ENCODE peak calls at places on chromosome 21, in ten cellular contexts. One of them, this sample, is unnamed.

GRCh38 chr21:14918542-14918941 is 146.3 kb downstream of the NRIP1 start:
- DNase-seq in AG10803: peak; percentile 46
- DNase-seq in HCT116: no peak
- DNase-seq in neural progenitor cell: no peak
- DNase-seq in H9: no peak
- DNase-seq in left lung: no peak
- DNase-seq in dorsolateral prefrontal cortex: no peak
- DNase-seq in fibroblast of the aortic adventitia: no peak
- DNase-seq in fibroblast of mammary gland: no peak
- DNase-seq in tibial nerve: no peak
- DNase-seq in this sample: no peak

GRCh38 chr21:34083357-34083756 is 10.0 kb downstream of the MRPS6 start:
- DNase-seq in HCT116: no peak
- DNase-seq in tibial nerve: no peak
- DNase-seq in H9: no peak
- DNase-seq in fibroblast of mammary gland: no peak
- DNase-seq in fibroblast of the aortic adventitia: no peak
- DNase-seq in left lung: no peak
- DNase-seq in neural progenitor cell: no peak
- DNase-seq in dorsolateral prefrontal cortex: no peak
- DNase-seq in AG10803: no peak
- DNase-seq in this sample: no peak

GRCh38 chr21:33893917-33894316 is 21.7 kb downstream of the ATP5PO start:
- DNase-seq in AG10803: no peak
- DNase-seq in fibroblast of the aortic adventitia: no peak
- DNase-seq in fibroblast of mammary gland: no peak
- DNase-seq in neural progenitor cell: peak; percentile 56
- DNase-seq in H9: no peak
- DNase-seq in HCT116: no peak
- DNase-seq in tibial nerve: no peak
- DNase-seq in dorsolateral prefrontal cortex: no peak
- DNase-seq in left lung: no peak
- DNase-seq in this sample: no peak

GRCh38 chr21:36028127-36029069 is 31.9 kb downstream of the SETD4 start:
- DNase-seq in neural progenitor cell: peak; percentile 79
- DNase-seq in left lung: peak; percentile 71
- DNase-seq in fibroblast of mammary gland: peak; percentile 77
- DNase-seq in HCT116: peak; percentile 64
- DNase-seq in dorsolateral prefrontal cortex: peak; percentile 86
- DNase-seq in fibroblast of the aortic adventitia: peak; percentile 82
- DNase-seq in H9: peak; percentile 86
- DNase-seq in tibial nerve: peak; percentile 51
- DNase-seq in AG10803: peak; percentile 73
- DNase-seq in this sample: peak; percentile 80

GRCh38 chr21:36728371-36729111 is 29.6 kb downstream of the SIM2 start:
- DNase-seq in dorsolateral prefrontal cortex: no peak
- DNase-seq in H9: peak; percentile 2
- DNase-seq in tibial nerve: no peak
- DNase-seq in fibroblast of the aortic adventitia: no peak
- DNase-seq in fibroblast of mammary gland: no peak
- DNase-seq in left lung: peak; percentile 20
- DNase-seq in neural progenitor cell: no peak
- DNase-seq in AG10803: no peak
- DNase-seq in HCT116: no peak
- DNase-seq in this sample: no peak

GRCh38 chr21:36236052-36236730 is 79.6 kb downstream of the DOP1B start:
- DNase-seq in fibroblast of the aortic adventitia: no peak
- DNase-seq in H9: no peak
- DNase-seq in dorsolateral prefrontal cortex: no peak
- DNase-seq in HCT116: no peak
- DNase-seq in tibial nerve: no peak
- DNase-seq in left lung: no peak
- DNase-seq in fibroblast of mammary gland: no peak
- DNase-seq in AG10803: no peak
- DNase-seq in neural progenitor cell: no peak
- DNase-seq in this sample: peak; percentile 44

GRCh38 chr21:34915364-34915834 is 133.7 kb downstream of the RUNX1 start:
- DNase-seq in fibroblast of the aortic adventitia: peak; percentile 64
- DNase-seq in left lung: no peak
- DNase-seq in H9: no peak
- DNase-seq in fibroblast of mammary gland: peak; percentile 49
- DNase-seq in dorsolateral prefrontal cortex: no peak
- DNase-seq in AG10803: peak; percentile 96
- DNase-seq in neural progenitor cell: no peak
- DNase-seq in HCT116: no peak
- DNase-seq in tibial nerve: no peak
- DNase-seq in this sample: no peak

GRCh38 chr21:41068411-41069304 is 99.3 kb upstream of the BACE2 start:
- DNase-seq in AG10803: peak; percentile 58
- DNase-seq in H9: peak; percentile 93
- DNase-seq in HCT116: peak; percentile 23
- DNase-seq in fibroblast of the aortic adventitia: peak; percentile 17
- DNase-seq in left lung: peak; percentile 74
- DNase-seq in neural progenitor cell: peak; percentile 94
- DNase-seq in tibial nerve: peak; percentile 63
- DNase-seq in fibroblast of mammary gland: peak; percentile 50
- DNase-seq in dorsolateral prefrontal cortex: peak; percentile 90
- DNase-seq in this sample: peak; percentile 58

GRCh38 chr21:15408089-15408488 is 321.7 kb upstream of the USP25 start:
- DNase-seq in dorsolateral prefrontal cortex: no peak
- DNase-seq in fibroblast of mammary gland: no peak
- DNase-seq in fibroblast of the aortic adventitia: no peak
- DNase-seq in tibial nerve: no peak
- DNase-seq in AG10803: no peak
- DNase-seq in H9: no peak
- DNase-seq in HCT116: no peak
- DNase-seq in left lung: no peak
- DNase-seq in neural progenitor cell: no peak
- DNase-seq in this sample: peak; percentile 43

GRCh38 chr21:43734830-43735229 is 15.9 kb downstream of the PDXK start:
- DNase-seq in H9: no peak
- DNase-seq in AG10803: peak; percentile 29
- DNase-seq in tibial nerve: peak; percentile 76
- DNase-seq in fibroblast of the aortic adventitia: peak; percentile 63
- DNase-seq in dorsolateral prefrontal cortex: no peak
- DNase-seq in left lung: peak; percentile 53
- DNase-seq in fibroblast of mammary gland: peak; percentile 72
- DNase-seq in HCT116: no peak
- DNase-seq in neural progenitor cell: no peak
- DNase-seq in this sample: no peak

DNA sequence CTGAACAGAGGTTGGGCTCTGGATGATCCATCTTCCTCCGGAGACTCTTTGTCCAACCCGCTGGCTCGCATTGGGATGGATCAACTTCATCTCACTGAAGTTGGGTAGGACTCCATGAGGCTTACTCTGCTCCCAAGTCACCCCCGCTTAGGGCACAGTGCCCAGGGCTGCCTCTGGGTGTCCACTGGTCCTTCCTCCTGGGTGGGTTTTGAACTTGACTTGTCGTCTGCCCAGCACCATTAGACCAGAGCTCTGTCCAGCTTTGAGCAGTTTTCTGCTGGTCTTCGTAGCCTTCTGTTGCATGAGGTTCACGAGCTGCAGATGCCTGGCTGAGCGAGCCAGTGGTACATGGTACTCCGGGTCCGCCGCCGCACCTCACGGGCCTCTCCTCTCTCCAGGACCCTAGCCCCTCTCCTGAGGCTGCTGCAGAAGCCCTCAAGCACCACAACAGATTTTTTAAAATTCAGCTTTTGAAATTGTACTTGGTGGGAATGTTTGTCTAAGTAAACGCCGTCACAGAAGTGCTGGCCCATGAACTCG is 33.8 kb upstream of the COL6A1 start:
- DNase-seq in HCT116: no peak
- DNase-seq in left lung: no peak
- DNase-seq in AG10803: no peak
- DNase-seq in tibial nerve: no peak
- DNase-seq in fibroblast of mammary gland: no peak
- DNase-seq in H9: no peak
- DNase-seq in neural progenitor cell: no peak
- DNase-seq in fibroblast of the aortic adventitia: no peak
- DNase-seq in dorsolateral prefrontal cortex: no peak
- DNase-seq in this sample: no peak
- TF ChIP-seq CTCF in HCT116: no peak
- TF ChIP-seq CTCF in left lung: no peak
- TF ChIP-seq CTCF in AG10803: no peak
- TF ChIP-seq CTCF in tibial nerve: no peak
- TF ChIP-seq CTCF in fibroblast of mammary gland: no peak
- TF ChIP-seq CTCF in H9: no peak
- TF ChIP-seq CTCF in neural progenitor cell: no peak
- TF ChIP-seq CTCF in fibroblast of the aortic adventitia: no peak
- TF ChIP-seq CTCF in dorsolateral prefrontal cortex: no peak
- TF ChIP-seq CTCF in this sample: no peak

GRCh38 chr21:32698971-32699693 is 28.7 kb downstream of the SYNJ1 start:
- DNase-seq in tibial nerve: no peak
- DNase-seq in neural progenitor cell: no peak
- DNase-seq in H9: no peak
- DNase-seq in HCT116: no peak
- DNase-seq in dorsolateral prefrontal cortex: no peak
- DNase-seq in fibroblast of the aortic adventitia: peak; percentile 5
- DNase-seq in AG10803: no peak
- DNase-seq in left lung: no peak
- DNase-seq in fibroblast of mammary gland: no peak
- DNase-seq in this sample: no peak
- TF ChIP-seq CTCF in tibial nerve: no peak
- TF ChIP-seq CTCF in neural progenitor cell: no peak
- TF ChIP-seq CTCF in H9: no peak
- TF ChIP-seq CTCF in HCT116: no peak
- TF ChIP-seq CTCF in dorsolateral prefrontal cortex: no peak
- TF ChIP-seq CTCF in fibroblast of the aortic adventitia: no peak
- TF ChIP-seq CTCF in AG10803: no peak
- TF ChIP-seq CTCF in left lung: no peak
- TF ChIP-seq CTCF in fibroblast of mammary gland: no peak
- TF ChIP-seq CTCF in this sample: no peak

DNA sequence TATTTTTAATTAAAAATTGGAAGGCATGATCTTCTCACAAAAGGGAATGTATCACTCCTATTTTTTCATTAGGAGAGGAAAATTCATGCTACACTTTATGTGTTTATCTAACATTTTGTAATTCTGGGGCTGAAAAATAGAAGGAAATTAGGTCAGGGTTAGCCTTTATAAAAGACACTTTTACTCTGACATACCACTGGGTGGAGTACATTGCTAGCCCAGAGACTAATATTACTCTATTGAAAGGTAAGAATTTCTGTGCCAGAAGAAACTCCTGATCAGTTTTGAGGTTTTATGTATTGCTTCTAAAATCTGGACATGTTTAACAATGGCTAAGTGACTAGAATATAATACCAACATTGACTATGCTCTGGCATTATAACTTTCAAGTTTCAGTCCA is 724.6 kb downstream of the USP25 start:
- DNase-seq in fibroblast of mammary gland: peak; percentile 37
- DNase-seq in H9: no peak
- DNase-seq in fibroblast of the aortic adventitia: peak; percentile 48
- DNase-seq in tibial nerve: no peak
- DNase-seq in AG10803: peak; percentile 5
- DNase-seq in left lung: no peak
- DNase-seq in HCT116: no peak
- DNase-seq in neural progenitor cell: no peak
- DNase-seq in dorsolateral prefrontal cortex: no peak
- DNase-seq in this sample: no peak
- TF ChIP-seq CTCF in fibroblast of mammary gland: peak; percentile 50
- TF ChIP-seq CTCF in H9: peak; percentile 49
- TF ChIP-seq CTCF in fibroblast of the aortic adventitia: peak; percentile 53
- TF ChIP-seq CTCF in tibial nerve: peak; percentile 10
- TF ChIP-seq CTCF in AG10803: peak; percentile 53
- TF ChIP-seq CTCF in left lung: no peak
- TF ChIP-seq CTCF in HCT116: no peak
- TF ChIP-seq CTCF in neural progenitor cell: peak; percentile 26
- TF ChIP-seq CTCF in dorsolateral prefrontal cortex: peak; percentile 23
- TF ChIP-seq CTCF in this sample: no peak

DNA sequence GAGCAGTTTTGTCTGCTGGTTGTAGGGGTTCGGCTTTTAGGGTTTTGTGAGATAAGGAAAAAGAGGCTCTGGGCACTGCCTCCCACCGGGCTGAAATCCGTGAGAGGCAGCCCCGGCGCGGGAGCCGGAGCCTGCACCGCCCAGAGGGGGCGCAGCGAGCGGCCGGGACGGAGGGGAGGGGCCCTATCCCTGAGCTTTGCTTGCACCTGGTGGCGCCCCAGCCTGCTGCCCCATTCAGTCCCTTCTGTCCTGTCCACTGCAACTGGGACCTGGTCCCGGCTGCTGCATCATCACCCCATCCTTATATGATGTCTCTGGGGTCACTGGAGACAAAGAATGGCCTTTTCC is 512 bp upstream of the KCNJ6 start:
- DNase-seq in dorsolateral prefrontal cortex: no peak
- DNase-seq in fibroblast of the aortic adventitia: no peak
- DNase-seq in H9: peak; percentile 83
- DNase-seq in tibial nerve: no peak
- DNase-seq in neural progenitor cell: peak; percentile 85
- DNase-seq in left lung: no peak
- DNase-seq in fibroblast of mammary gland: no peak
- DNase-seq in HCT116: no peak
- DNase-seq in AG10803: no peak
- DNase-seq in this sample: no peak
- TF ChIP-seq CTCF in dorsolateral prefrontal cortex: no peak
- TF ChIP-seq CTCF in fibroblast of the aortic adventitia: no peak
- TF ChIP-seq CTCF in H9: peak; percentile 62
- TF ChIP-seq CTCF in tibial nerve: no peak
- TF ChIP-seq CTCF in neural progenitor cell: peak; percentile 62
- TF ChIP-seq CTCF in left lung: no peak
- TF ChIP-seq CTCF in fibroblast of mammary gland: no peak
- TF ChIP-seq CTCF in HCT116: no peak
- TF ChIP-seq CTCF in AG10803: peak; percentile 14
- TF ChIP-seq CTCF in this sample: no peak

DNA sequence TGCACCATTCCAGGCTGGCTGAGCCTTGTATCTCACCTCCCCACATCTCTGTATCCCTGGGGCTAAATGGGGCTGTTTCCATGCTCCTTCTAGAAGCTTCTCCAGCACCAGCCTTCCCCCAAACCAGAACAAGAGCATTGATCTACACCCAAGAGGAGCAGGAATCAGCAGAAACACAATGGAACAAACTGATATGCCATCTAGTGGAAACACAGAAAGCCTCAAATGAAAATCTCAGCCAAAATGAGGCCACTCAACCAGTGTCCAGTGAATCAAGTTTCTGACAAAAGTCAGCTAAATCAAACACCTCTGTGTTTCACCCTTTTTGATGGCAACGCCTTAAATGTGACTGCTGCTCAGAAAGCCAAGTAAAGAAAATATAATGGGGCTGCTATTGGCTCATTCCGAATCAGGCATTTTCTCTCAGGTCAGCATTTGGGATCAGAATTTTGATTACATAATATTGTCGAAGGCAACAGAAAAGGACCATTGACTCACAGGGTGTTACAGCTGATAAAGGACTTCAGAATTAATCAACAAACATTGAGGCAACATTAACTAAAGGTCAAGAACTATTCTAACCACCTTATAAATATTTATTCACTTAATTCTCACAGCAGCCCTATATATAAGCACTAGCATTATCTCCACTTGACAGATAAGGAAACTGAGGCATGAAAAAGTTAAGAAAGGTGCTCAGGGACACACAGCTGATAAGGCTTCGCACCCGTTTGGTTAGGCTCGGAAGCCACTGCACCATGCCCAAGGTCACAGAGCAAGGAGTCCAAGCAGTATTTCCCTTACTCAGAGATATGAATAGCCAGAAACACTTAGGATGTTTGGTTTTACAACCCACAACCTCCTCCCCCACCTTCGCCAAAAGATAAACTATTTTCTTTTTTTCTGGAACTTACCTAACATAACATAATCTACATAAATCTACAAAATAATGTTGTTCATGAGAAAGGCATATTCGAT is 85.8 kb upstream of the KCNJ15 start:
- DNase-seq in HCT116: no peak
- DNase-seq in dorsolateral prefrontal cortex: no peak
- DNase-seq in left lung: no peak
- DNase-seq in AG10803: no peak
- DNase-seq in H9: no peak
- DNase-seq in fibroblast of mammary gland: peak; percentile 44
- DNase-seq in fibroblast of the aortic adventitia: peak; percentile 15
- DNase-seq in neural progenitor cell: no peak
- DNase-seq in tibial nerve: no peak
- DNase-seq in this sample: no peak
- TF ChIP-seq CTCF in HCT116: no peak
- TF ChIP-seq CTCF in dorsolateral prefrontal cortex: no peak
- TF ChIP-seq CTCF in left lung: no peak
- TF ChIP-seq CTCF in AG10803: peak; percentile 46
- TF ChIP-seq CTCF in H9: no peak
- TF ChIP-seq CTCF in fibroblast of mammary gland: peak; percentile 29
- TF ChIP-seq CTCF in fibroblast of the aortic adventitia: peak; percentile 30
- TF ChIP-seq CTCF in neural progenitor cell: no peak
- TF ChIP-seq CTCF in tibial nerve: no peak
- TF ChIP-seq CTCF in this sample: no peak